ENCODE peak calls at places on chromosomes 16 and 17, in five cellular contexts. One of them, this sample, is unnamed.

GRCh38 chr17:2939714-2940351 is 123.6 kb downstream of the OR1D5 start:
- DNase-seq in neural crest cell: no peak
- DNase-seq in psoas muscle: no peak
- DNase-seq in MM.1S: no peak
- DNase-seq in fibroblast of mammary gland: no peak
- DNase-seq in this sample: no peak

GRCh38 chr16:72270531-72270930 is 98.6 kb upstream of the PMFBP1 start:
- DNase-seq in neural crest cell: no peak
- DNase-seq in psoas muscle: no peak
- DNase-seq in MM.1S: no peak
- DNase-seq in fibroblast of mammary gland: no peak
- DNase-seq in this sample: no peak

GRCh38 chr17:29589524-29590260 is at the start of gene GIT1:
- DNase-seq in neural crest cell: peak
- DNase-seq in psoas muscle: peak
- DNase-seq in MM.1S: peak
- DNase-seq in fibroblast of mammary gland: peak
- DNase-seq in this sample: peak

GRCh38 chr17:43803758-43804157 is 23.5 kb downstream of the CFAP97D1 start:
- DNase-seq in neural crest cell: no peak
- DNase-seq in psoas muscle: no peak
- DNase-seq in MM.1S: no peak
- DNase-seq in fibroblast of mammary gland: no peak
- DNase-seq in this sample: no peak

GRCh38 chr16:85289760-85290625 is 177.7 kb upstream of the CIBAR2 start:
- DNase-seq in neural crest cell: no peak
- DNase-seq in psoas muscle: no peak
- DNase-seq in MM.1S: no peak
- DNase-seq in fibroblast of mammary gland: no peak
- DNase-seq in this sample: no peak

GRCh38 chr17:56653877-56654276 is 60.4 kb downstream of the NOG start:
- DNase-seq in neural crest cell: peak
- DNase-seq in psoas muscle: no peak
- DNase-seq in MM.1S: peak
- DNase-seq in fibroblast of mammary gland: peak
- DNase-seq in this sample: peak

GRCh38 chr17:28227278-28228108 is 91.5 kb upstream of the TMEM97 start:
- DNase-seq in neural crest cell: peak
- DNase-seq in psoas muscle: no peak
- DNase-seq in MM.1S: no peak
- DNase-seq in fibroblast of mammary gland: peak
- DNase-seq in this sample: peak

GRCh38 chr17:12522743-12523181 is 142.9 kb upstream of the MYOCD start:
- DNase-seq in neural crest cell: no peak
- DNase-seq in psoas muscle: no peak
- DNase-seq in MM.1S: no peak
- DNase-seq in fibroblast of mammary gland: peak
- DNase-seq in this sample: no peak

GRCh38 chr17:73205326-73205980 is 12.6 kb downstream of the COG1 start:
- DNase-seq in neural crest cell: no peak
- DNase-seq in psoas muscle: no peak
- DNase-seq in MM.1S: no peak
- DNase-seq in fibroblast of mammary gland: no peak
- DNase-seq in this sample: no peak

GRCh38 chr17:8376302-8377067 is at the start of gene KRABD2:
- DNase-seq in neural crest cell: peak
- DNase-seq in psoas muscle: peak
- DNase-seq in MM.1S: peak
- DNase-seq in fibroblast of mammary gland: peak
- DNase-seq in this sample: peak

GRCh38 chr17:82356028-82356427 is 3.0 kb upstream of the TEX19 start:
- DNase-seq in neural crest cell: no peak
- DNase-seq in psoas muscle: no peak
- DNase-seq in MM.1S: no peak
- DNase-seq in fibroblast of mammary gland: no peak
- DNase-seq in this sample: no peak

GRCh38 chr16:67185003-67185865 is 1.5 kb upstream of the MATCAP1 start:
- DNase-seq in neural crest cell: peak
- DNase-seq in psoas muscle: peak
- DNase-seq in MM.1S: peak
- DNase-seq in fibroblast of mammary gland: peak
- DNase-seq in this sample: peak

GRCh38 chr17:2034806-2035548 is 5.0 kb downstream of the DPH1 start:
- DNase-seq in neural crest cell: no peak
- DNase-seq in psoas muscle: no peak
- DNase-seq in MM.1S: no peak
- DNase-seq in fibroblast of mammary gland: peak
- DNase-seq in this sample: no peak

GRCh38 chr16:3461120-3461519 is 17.6 kb downstream of the NAA60 start:
- DNase-seq in neural crest cell: no peak
- DNase-seq in psoas muscle: no peak
- DNase-seq in MM.1S: no peak
- DNase-seq in fibroblast of mammary gland: no peak
- DNase-seq in this sample: no peak

GRCh38 chr17:37375685-37376084 is at the start of gene C17orf78:
- DNase-seq in neural crest cell: no peak
- DNase-seq in psoas muscle: no peak
- DNase-seq in MM.1S: no peak
- DNase-seq in fibroblast of mammary gland: no peak
- DNase-seq in this sample: no peak

GRCh38 chr16:3145660-3146059 is 10.8 kb downstream of the ZNF213 start:
- DNase-seq in neural crest cell: no peak
- DNase-seq in psoas muscle: peak
- DNase-seq in MM.1S: no peak
- DNase-seq in fibroblast of mammary gland: no peak
- DNase-seq in this sample: no peak

GRCh38 chr17:19703106-19703775 is 13.1 kb downstream of the SLC47A2 start:
- DNase-seq in neural crest cell: no peak
- DNase-seq in psoas muscle: no peak
- DNase-seq in MM.1S: no peak
- DNase-seq in fibroblast of mammary gland: no peak
- DNase-seq in this sample: peak

GRCh38 chr16:10552998-10553491 is 27.4 kb downstream of the EMP2 start:
- DNase-seq in neural crest cell: no peak
- DNase-seq in psoas muscle: peak
- DNase-seq in MM.1S: peak
- DNase-seq in fibroblast of mammary gland: no peak
- DNase-seq in this sample: peak

GRCh38 chr16:89355686-89356085 is 134.7 kb downstream of the ANKRD11 start:
- DNase-seq in neural crest cell: no peak
- DNase-seq in psoas muscle: no peak
- DNase-seq in MM.1S: no peak
- DNase-seq in fibroblast of mammary gland: no peak
- DNase-seq in this sample: no peak

GRCh38 chr16:30829130-30830071 is 42.4 kb upstream of the ZNF629 start:
- DNase-seq in neural crest cell: no peak
- DNase-seq in psoas muscle: no peak
- DNase-seq in MM.1S: no peak
- DNase-seq in fibroblast of mammary gland: no peak
- DNase-seq in this sample: no peak

GRCh38 chr16:28260193-28260592 is 32.1 kb upstream of the SBK1 start:
- DNase-seq in neural crest cell: no peak
- DNase-seq in psoas muscle: peak
- DNase-seq in MM.1S: no peak
- DNase-seq in fibroblast of mammary gland: no peak
- DNase-seq in this sample: no peak

GRCh38 chr16:31537362-31537921 is 9.7 kb downstream of the AHSP start:
- DNase-seq in neural crest cell: no peak
- DNase-seq in psoas muscle: no peak
- DNase-seq in MM.1S: no peak
- DNase-seq in fibroblast of mammary gland: no peak
- DNase-seq in this sample: no peak

GRCh38 chr17:63768433-63768832 is 5.0 kb downstream of the CCDC47 start:
- DNase-seq in neural crest cell: no peak
- DNase-seq in psoas muscle: no peak
- DNase-seq in MM.1S: no peak
- DNase-seq in fibroblast of mammary gland: no peak
- DNase-seq in this sample: no peak

GRCh38 chr17:75749545-75750389 is 15.2 kb downstream of the GALK1 start:
- DNase-seq in neural crest cell: peak
- DNase-seq in psoas muscle: peak
- DNase-seq in MM.1S: peak
- DNase-seq in fibroblast of mammary gland: peak
- DNase-seq in this sample: peak

GRCh38 chr16:88798772-88799455 is 4.7 kb upstream of the CDT1 start:
- DNase-seq in neural crest cell: no peak
- DNase-seq in psoas muscle: no peak
- DNase-seq in MM.1S: no peak
- DNase-seq in fibroblast of mammary gland: no peak
- DNase-seq in this sample: no peak

GRCh38 chr16:24125199-24125598 is 130.9 kb upstream of the CACNG3 start:
- DNase-seq in neural crest cell: no peak
- DNase-seq in psoas muscle: no peak
- DNase-seq in MM.1S: no peak
- DNase-seq in fibroblast of mammary gland: no peak
- DNase-seq in this sample: no peak

GRCh38 chr17:18038861-18039534 is at the start of the genes ATPAF2 and GID4:
- DNase-seq in neural crest cell: peak
- DNase-seq in psoas muscle: peak
- DNase-seq in MM.1S: peak
- DNase-seq in fibroblast of mammary gland: peak
- DNase-seq in this sample: peak
- TF ChIP-seq CTCF in neural crest cell: peak
- TF ChIP-seq CTCF in psoas muscle: no peak
- TF ChIP-seq CTCF in MM.1S: no peak
- TF ChIP-seq CTCF in fibroblast of mammary gland: no peak
- TF ChIP-seq CTCF in this sample: no peak

GRCh38 chr16:13150181-13150885 is 248.9 kb downstream of the SHISA9 start:
- DNase-seq in neural crest cell: no peak
- DNase-seq in psoas muscle: no peak
- DNase-seq in MM.1S: no peak
- DNase-seq in fibroblast of mammary gland: no peak
- DNase-seq in this sample: no peak
- TF ChIP-seq CTCF in neural crest cell: no peak
- TF ChIP-seq CTCF in psoas muscle: no peak
- TF ChIP-seq CTCF in MM.1S: no peak
- TF ChIP-seq CTCF in fibroblast of mammary gland: no peak
- TF ChIP-seq CTCF in this sample: no peak

GRCh38 chr16:11972128-11972527 is 4.4 kb upstream of the SNX29 start:
- DNase-seq in neural crest cell: no peak
- DNase-seq in psoas muscle: no peak
- DNase-seq in MM.1S: no peak
- DNase-seq in fibroblast of mammary gland: peak
- DNase-seq in this sample: no peak
- TF ChIP-seq CTCF in neural crest cell: peak
- TF ChIP-seq CTCF in psoas muscle: peak
- TF ChIP-seq CTCF in MM.1S: no peak
- TF ChIP-seq CTCF in fibroblast of mammary gland: peak
- TF ChIP-seq CTCF in this sample: peak

GRCh38 chr17:61155590-61156181 is 244.0 kb upstream of the TBX2 start:
- DNase-seq in neural crest cell: no peak
- DNase-seq in psoas muscle: no peak
- DNase-seq in MM.1S: no peak
- DNase-seq in fibroblast of mammary gland: no peak
- DNase-seq in this sample: no peak
- TF ChIP-seq CTCF in neural crest cell: no peak
- TF ChIP-seq CTCF in psoas muscle: no peak
- TF ChIP-seq CTCF in MM.1S: no peak
- TF ChIP-seq CTCF in fibroblast of mammary gland: no peak
- TF ChIP-seq CTCF in this sample: no peak

DNA sequence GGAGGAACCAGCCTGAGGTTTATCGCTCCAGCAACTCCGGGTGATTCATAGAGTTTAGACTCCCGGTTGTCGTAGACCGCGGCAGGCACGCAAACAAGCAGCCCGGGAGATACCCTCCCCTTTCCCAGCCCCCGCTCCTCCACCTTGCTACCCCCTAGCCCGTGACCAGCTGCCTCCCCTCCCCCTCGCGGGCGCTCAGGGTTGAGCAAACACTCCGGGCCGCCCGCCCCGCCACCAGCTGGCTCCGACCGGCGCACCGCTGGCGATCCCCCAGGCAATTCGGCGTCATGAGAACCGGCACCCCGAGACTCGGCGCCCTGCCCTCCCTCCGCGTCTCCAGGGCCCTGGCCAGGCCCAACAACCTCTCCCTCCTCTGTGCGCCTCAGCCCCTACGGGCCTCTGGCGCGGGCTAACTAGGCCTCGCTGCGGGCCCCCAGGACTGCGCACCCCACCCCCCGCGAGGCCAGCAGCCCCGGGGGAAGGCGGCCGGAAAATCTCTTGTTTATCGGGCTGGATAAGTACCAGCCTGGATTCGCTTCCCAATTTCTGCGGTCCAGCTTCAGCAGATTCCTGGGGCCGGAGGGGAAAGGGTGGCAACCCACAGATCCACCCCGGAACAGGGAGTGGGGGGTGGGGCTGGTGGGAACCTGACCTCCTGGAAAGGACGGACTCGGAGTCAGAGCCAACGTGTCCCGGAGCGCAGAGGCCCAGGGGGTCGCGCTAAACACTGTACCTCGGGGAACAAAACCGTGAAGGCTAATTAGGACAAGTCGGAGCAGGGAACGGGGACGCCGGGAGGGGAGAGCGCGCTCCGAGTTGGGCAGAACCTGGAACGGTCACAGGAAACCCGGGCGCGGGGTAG is 951 bp upstream of the GPRC5C start:
- DNase-seq in neural crest cell: no peak
- DNase-seq in psoas muscle: peak
- DNase-seq in MM.1S: no peak
- DNase-seq in fibroblast of mammary gland: peak
- DNase-seq in this sample: peak
- TF ChIP-seq CTCF in neural crest cell: no peak
- TF ChIP-seq CTCF in psoas muscle: no peak
- TF ChIP-seq CTCF in MM.1S: no peak
- TF ChIP-seq CTCF in fibroblast of mammary gland: no peak
- TF ChIP-seq CTCF in this sample: no peak

This sample was measured in GM13977.